ENCODE peak calls at places on chromosomes 16 and 17, in four cellular contexts. Q is brain microvascular endothelial cell, H is lower lobe of right lung, J is choroid plexus epithelial cell. L is an unnamed sample.

GRCh38 chr16:85473909-85474640 is 139.0 kb upstream of the GSE1 start:
- DNase-seq in Q (no peak), H (no peak), J (no peak), L (no peak)

GRCh38 chr16:23356941-23357340 is 54.8 kb downstream of the SCNN1B start:
- DNase-seq in Q (no peak), H (peak; percentile 18), J (no peak), L (no peak)

GRCh38 chr17:56887105-56887504 is 26.7 kb downstream of the TRIM25 start:
- DNase-seq in Q (no peak), H (no peak), J (no peak), L (no peak)

GRCh38 chr17:58174871-58175270 is 8.1 kb downstream of the OR4D2 start:
- DNase-seq in Q (no peak), H (no peak), J (no peak), L (no peak)

GRCh38 chr17:8707232-8707590 is 37.4 kb downstream of the CCDC42 start:
- DNase-seq in Q (no peak), H (no peak), J (no peak), L (no peak)

GRCh38 chr16:77220427-77220826 is 21.2 kb downstream of the SYCE1L start:
- DNase-seq in Q (no peak), H (no peak), J (peak; percentile 43), L (no peak)

GRCh38 chr17:74042744-74043486 is 160.6 kb upstream of the RPL38 start:
- DNase-seq in Q (peak; percentile 77), H (no peak), J (peak; percentile 72), L (peak; percentile 86)

GRCh38 chr16:58814348-58814801 is 80.3 kb upstream of the GOT2 start:
- DNase-seq in Q (peak; percentile 12), H (peak; percentile 51), J (peak; percentile 67), L (peak; percentile 54)

GRCh38 chr16:2902337-2903130 is 9.2 kb upstream of the FLYWCH1 start:
- DNase-seq in Q (no peak), H (no peak), J (no peak), L (no peak)

GRCh38 chr17:76027159-76027839 is at the start of gene EVPL:
- DNase-seq in Q (no peak), H (peak; percentile 92), J (no peak), L (no peak)

GRCh38 chr17:7589891-7590611 is at the start of gene SOX15:
- DNase-seq in Q (no peak), H (no peak), J (no peak), L (peak; percentile 27)

GRCh38 chr17:38663125-38663751 is 11.5 kb downstream of the EPOP start:
- DNase-seq in Q (peak; percentile 46), H (peak; percentile 74), J (peak; percentile 58), L (peak; percentile 34)

GRCh38 chr17:3536736-3537135 is 20.9 kb downstream of the TRPV3 start:
- DNase-seq in Q (no peak), H (no peak), J (no peak), L (no peak)

DNA sequence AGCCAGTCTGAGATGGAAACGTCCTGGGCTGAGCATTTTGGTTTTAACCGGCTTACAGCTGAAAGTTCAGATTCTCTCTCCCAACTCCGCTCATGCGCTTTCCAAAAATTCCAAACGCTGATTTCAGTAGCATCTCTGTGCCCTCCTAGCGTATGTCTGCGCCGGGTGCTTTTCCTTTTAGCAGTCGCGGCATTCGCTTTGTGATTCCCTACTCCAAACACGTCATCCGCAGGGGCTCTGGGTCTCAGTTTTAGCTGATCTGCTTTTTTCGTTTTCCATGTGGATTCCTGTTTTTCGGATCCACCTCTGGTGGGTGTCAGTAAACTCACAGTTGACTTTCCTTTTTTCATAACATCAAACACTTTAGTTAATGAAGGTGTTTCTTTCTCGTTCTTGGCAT is 22.1 kb upstream of the TVP23A start:
- DNase-seq in Q (no peak), H (no peak), J (no peak), L (no peak)
- H3K4me3 ChIP-seq in Q (no peak overlapping the region), H (no peak overlapping the region), J (no peak overlapping the region), L (no peak overlapping the region)

GRCh38 chr17:48021964-48022363 is 15.6 kb downstream of the COPZ2 start:
- DNase-seq in Q (no peak), H (no peak), J (no peak), L (no peak)

GRCh38 chr17:48025040-48025903 is 12.3 kb downstream of the COPZ2 start:
- DNase-seq in Q (peak; percentile 95), H (peak; percentile 100), J (peak; percentile 98), L (peak; percentile 97)

GRCh38 chr17:48023408-48024148 is 14.0 kb downstream of the COPZ2 start:
- DNase-seq in Q (no peak), H (peak; percentile 89), J (no peak), L (peak; percentile 59)

GRCh38 chr17:48024149-48025039 is 13.2 kb downstream of the COPZ2 start:
- DNase-seq in Q (no peak), H (peak; percentile 88), J (no peak), L (no peak)

GRCh38 chr17:48022906-48023305 is 14.7 kb downstream of the COPZ2 start:
- DNase-seq in Q (no peak), H (no peak), J (no peak), L (no peak)
- H3K4me3 ChIP-seq in Q (no peak overlapping the region), H (peak overlapping the region; percentile 53), J (no peak overlapping the region), L (no peak overlapping the region)

DNA sequence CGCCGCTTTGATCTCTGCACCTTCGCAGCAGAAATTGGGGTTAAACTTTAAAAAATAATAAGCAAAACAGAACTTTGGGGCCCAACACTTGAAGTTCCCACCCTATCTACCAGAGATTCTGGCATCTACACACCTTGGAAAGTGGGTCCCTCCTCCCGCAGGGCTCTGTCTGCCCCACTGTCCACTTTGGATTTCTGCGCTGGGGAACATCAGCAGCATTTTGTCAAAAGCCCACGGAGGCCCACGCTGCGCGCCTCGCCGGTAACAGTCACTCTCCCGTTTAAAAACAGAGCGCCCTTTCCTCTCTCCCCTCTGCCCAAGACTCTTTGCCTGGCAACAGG is 725 bp upstream of the WNT9B start:
- DNase-seq in Q (no peak), H (no peak), J (no peak), L (no peak)
- H3K4me3 ChIP-seq in Q (no peak overlapping the region), H (no peak overlapping the region), J (no peak overlapping the region), L (no peak overlapping the region)

GRCh38 chr17:35486920-35487727 is 38.6 kb upstream of the SLFN13 start:
- DNase-seq in Q (peak; percentile 17), H (peak; percentile 88), J (peak; percentile 62), L (peak; percentile 46)
- H3K4me3 ChIP-seq in Q (peak overlapping the region; percentile 50), H (peak overlapping the region; percentile 68), J (peak overlapping the region; percentile 56), L (peak overlapping the region; percentile 38)